ENCODE peak calls at places on chromosomes 16 and 17, in four cellular contexts. J is tibial artery; X is CD4-positive, alpha-beta T cell; Z is H9. U is an unnamed sample. For H3K27me3, the result is how much of the 10 kb centered on the place peaks cover.

GRCh38 chr16:22848451-22848850 is 34.5 kb downstream of the HS3ST2 start:
- DNase-seq in J (no peak), X (no peak), Z (no peak), U (no peak)

GRCh38 chr16:14370736-14371234 is 259.3 kb downstream of the PARN start:
- DNase-seq in X (no peak), J (no peak), Z (no peak), U (no peak)

GRCh38 chr16:56477096-56477878 is 25.9 kb downstream of the OGFOD1 start:
- DNase-seq in J (no peak), X (no peak), Z (no peak), U (no peak)

GRCh38 chr17:41486809-41487530 is 2.7 kb downstream of the KRT36 start:
- DNase-seq in Z (peak), J (no peak), X (no peak), U (no peak)

GRCh38 chr16:12067714-12068401 is 91.3 kb downstream of the SNX29 start:
- DNase-seq in J (no peak), X (peak), Z (peak), U (no peak)

GRCh38 chr16:75102595-75102994 is 14.0 kb downstream of the LDHD start:
- DNase-seq in Z (peak), J (no peak), X (no peak), U (no peak)

GRCh38 chr16:58501242-58502131 is 1.5 kb downstream of the NDRG4 start:
- DNase-seq in X (peak), J (no peak), Z (peak), U (peak)

GRCh38 chr17:48770954-48771353 is 42.4 kb upstream of the HOXB13 start:
- DNase-seq in Z (no peak), X (no peak), J (no peak), U (no peak)

GRCh38 chr16:77556203-77556602 is 121.4 kb upstream of the ADAMTS18 start:
- DNase-seq in X (no peak), Z (peak), J (no peak), U (no peak)

GRCh38 chr17:39621523-39622379 is 5.0 kb upstream of the PPP1R1B start:
- DNase-seq in Z (peak), J (peak), X (peak), U (peak)

GRCh38 chr16:88727871-88728270 is 21.6 kb downstream of the CTU2 start:
- DNase-seq in X (no peak), J (no peak), Z (no peak), U (no peak)
- H3K27me3 ChIP-seq in X (under half), J (under half), Z (under half), U (under half)

DNA sequence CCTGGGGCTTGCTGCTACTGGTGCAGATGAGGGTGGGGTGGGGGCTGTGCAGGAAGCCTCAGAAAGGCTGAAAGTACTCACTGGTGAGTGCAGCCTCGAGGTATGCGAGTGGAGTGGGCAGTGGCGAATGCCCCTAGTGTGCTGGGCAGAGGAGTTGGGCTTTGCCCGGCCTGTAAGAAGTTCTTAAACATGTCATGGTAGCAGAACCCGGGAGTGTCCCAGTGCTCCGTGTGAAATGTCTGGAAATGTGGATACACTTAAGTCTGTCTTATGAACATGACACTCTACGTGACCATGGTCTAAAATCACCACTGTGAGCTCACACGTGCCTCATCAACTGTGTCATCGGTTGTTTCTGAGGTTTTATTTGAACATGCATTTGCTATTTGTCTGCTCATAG is 1.7 kb downstream of the SMTNL2 start:
- DNase-seq in Z (no peak), J (no peak), X (no peak), U (no peak)
- H3K27me3 ChIP-seq in Z (under half), J (half or more), X (under half), U (under half)

GRCh38 chr16:1079341-1079740 is 6.8 kb downstream of the SSTR5 start:
- DNase-seq in X (no peak), Z (no peak), J (no peak), U (no peak)

GRCh38 chr16:1076801-1077576 is 4.4 kb downstream of the SSTR5 start:
- DNase-seq in J (no peak), X (no peak), Z (no peak), U (no peak)

GRCh38 chr16:1079786-1080525 is 7.4 kb downstream of the SSTR5 start:
- DNase-seq in X (no peak), J (no peak), Z (no peak), U (no peak)

GRCh38 chr16:1077877-1078578 is 5.5 kb downstream of the SSTR5 start:
- DNase-seq in Z (no peak), X (no peak), J (no peak), U (no peak)

DNA sequence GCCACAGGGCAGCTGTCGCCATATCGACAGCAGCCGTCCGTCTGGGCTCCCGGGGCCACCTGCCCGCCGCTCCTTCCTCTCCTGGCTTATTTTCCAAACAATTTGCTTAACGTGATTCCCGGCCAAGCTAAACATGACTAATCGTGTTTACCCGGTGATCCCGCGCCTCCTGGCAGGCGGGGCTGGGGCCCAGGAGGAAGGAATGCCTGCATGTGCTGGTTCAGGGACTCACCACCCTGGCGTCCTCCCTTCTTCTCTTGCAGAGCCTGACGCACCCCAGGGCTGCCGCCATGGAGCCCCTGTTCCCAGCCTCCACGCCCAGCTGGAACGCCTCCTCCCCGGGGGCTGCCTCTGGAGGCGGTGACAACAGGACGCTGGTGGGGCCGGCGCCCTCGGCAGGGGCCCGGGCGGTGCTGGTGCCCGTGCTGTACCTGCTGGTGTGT is 6.1 kb downstream of the SSTR5 start:
- DNase-seq in Z (no peak), X (no peak), J (peak), U (no peak)
- H3K27me3 ChIP-seq in Z (under half), X (under half), J (half or more), U (under half)

GRCh38 chr17:38579934-38580333 is 25.8 kb downstream of the SRCIN1 start:
- DNase-seq in X (no peak), Z (peak), J (no peak), U (no peak)

GRCh38 chr17:38583176-38583575 is 22.6 kb downstream of the SRCIN1 start:
- DNase-seq in J (no peak), Z (no peak), X (no peak), U (no peak)

GRCh38 chr17:38584350-38584925 is 21.3 kb downstream of the SRCIN1 start:
- DNase-seq in X (peak), J (peak), Z (peak), U (peak)

GRCh38 chr17:38583833-38584349 is 21.9 kb downstream of the SRCIN1 start:
- DNase-seq in Z (no peak), J (no peak), X (no peak), U (no peak)

GRCh38 chr17:38582069-38582468 is 23.7 kb downstream of the SRCIN1 start:
- DNase-seq in J (no peak), X (no peak), Z (no peak), U (no peak)
- H3K27me3 ChIP-seq in J (half or more), X (half or more), Z (under half), U (under half)

GRCh38 chr17:3954086-3954485 is 10.2 kb downstream of the ATP2A3 start:
- DNase-seq in X (no peak), J (no peak), Z (no peak), U (no peak)
- H3K27me3 ChIP-seq in X (under half), J (under half), Z (under half), U (under half)

U was measured in CD8-positive, alpha-beta T cell.